ENCODE peak calls at places on chromosome 14, in five cellular contexts. L is CD8-positive, alpha-beta memory T cell; T is HCT116; X is cardiac fibroblast; F is erythroblast. K is an unnamed sample.

GRCh38 chr14:56491299-56492285 is 88.0 kb upstream of the TMEM260 start:
- DNase-seq in L (no peak), T (peak), X (peak), F (peak), K (peak)

GRCh38 chr14:92914087-92914656 is 8.8 kb upstream of the CHGA start:
- DNase-seq in X (peak), F (peak), L (no peak), T (no peak), K (no peak)

GRCh38 chr14:51328089-51328941 is 88.3 kb downstream of the TMX1 start:
- DNase-seq in T (no peak), F (no peak), X (peak), L (no peak), K (peak)

GRCh38 chr14:103184046-103184445 is 60.8 kb downstream of the TNFAIP2 start:
- DNase-seq in F (no peak), T (no peak), X (no peak), L (no peak), K (no peak)

GRCh38 chr14:57889245-57889644 is 23.4 kb upstream of the SLC35F4 start:
- DNase-seq in F (no peak), X (peak), L (no peak), T (no peak), K (peak)

GRCh38 chr14:99137913-99138571 is 134.0 kb downstream of the BCL11B start:
- DNase-seq in T (peak), F (no peak), X (no peak), L (no peak), K (no peak)

GRCh38 chr14:104878582-104878981 is 13.5 kb downstream of the CEP170B start:
- DNase-seq in X (no peak), F (no peak), L (peak), T (no peak), K (no peak)

GRCh38 chr14:106318700-106319099 is 792.3 kb downstream of the TMEM121 start:
- DNase-seq in T (no peak), F (no peak), X (no peak), L (peak), K (no peak)

GRCh38 chr14:88660056-88660455 is 97.2 kb downstream of the ZC3H14 start:
- DNase-seq in X (peak), F (no peak), L (no peak), T (no peak), K (no peak)

GRCh38 chr14:50396636-50397460 is at the start of gene CDKL1:
- DNase-seq in X (peak), L (peak), T (no peak), F (peak), K (peak)

GRCh38 chr14:23577710-23578392 is 739 bp downstream of the JPH4 start:
- DNase-seq in X (no peak), F (no peak), L (no peak), T (no peak), K (no peak)

GRCh38 chr14:59310644-59311043 is 122.2 kb downstream of the DAAM1 start:
- DNase-seq in F (no peak), X (no peak), T (no peak), L (no peak), K (no peak)

GRCh38 chr14:102508410-102508773 is 1.2 kb downstream of the ANKRD9 start:
- DNase-seq in L (no peak), T (no peak), F (peak), X (no peak), K (no peak)

GRCh38 chr14:20262642-20263128 is 23.6 kb downstream of the OR11H4 start:
- DNase-seq in T (peak), X (peak), F (no peak), L (no peak), K (peak)

GRCh38 chr14:94322648-94323570 is at the start of gene SERPINA6:
- DNase-seq in T (no peak), L (no peak), X (peak), F (no peak), K (no peak)

GRCh38 chr14:66099931-66100330 is 386.2 kb upstream of the CCDC196 start:
- DNase-seq in L (no peak), X (no peak), T (no peak), F (no peak), K (no peak)

GRCh38 chr14:52835122-52835903 is 43.9 kb upstream of the GNPNAT1 start:
- DNase-seq in L (no peak), X (peak), F (no peak), T (peak), K (peak)

GRCh38 chr14:87049886-87050820 is 942.8 kb downstream of the GALC start:
- DNase-seq in F (peak), L (no peak), X (peak), T (no peak), K (peak)

GRCh38 chr14:68079941-68080697 is 260.5 kb downstream of the RAD51B start:
- DNase-seq in T (no peak), X (no peak), F (no peak), L (no peak), K (no peak)

GRCh38 chr14:95106966-95107365 is 50.4 kb downstream of the DICER1 start:
- DNase-seq in F (no peak), X (peak), T (no peak), L (no peak), K (peak)

GRCh38 chr14:98173291-98173690 is 1098.7 kb downstream of the BCL11B start:
- DNase-seq in L (peak), T (no peak), F (no peak), X (no peak), K (no peak)

GRCh38 chr14:95683793-95684192 is 2.4 kb upstream of the TCL1B start:
- DNase-seq in F (peak), X (no peak), L (no peak), T (peak), K (no peak)

GRCh38 chr14:89504602-89505320 is 87.7 kb upstream of the FOXN3 start:
- DNase-seq in T (no peak), F (no peak), X (no peak), L (no peak), K (peak)

GRCh38 chr14:53106768-53107167 is 46.4 kb downstream of the DDHD1 start:
- DNase-seq in L (no peak), T (no peak), X (no peak), F (peak), K (no peak)

GRCh38 chr14:98580131-98580678 is 691.8 kb downstream of the BCL11B start:
- DNase-seq in L (no peak), X (no peak), T (no peak), F (no peak), K (no peak)

GRCh38 chr14:93996130-93996695 is 888 bp upstream of the CCDC197 start:
- DNase-seq in F (no peak), L (no peak), T (no peak), X (no peak), K (no peak)

GRCh38 chr14:75310295-75311059 is 31.8 kb downstream of the FOS start:
- DNase-seq in X (peak), L (no peak), F (no peak), T (no peak), K (peak)

GRCh38 chr14:64746298-64747250 is 42.4 kb downstream of the PLEKHG3 start:
- DNase-seq in F (no peak), X (no peak), T (no peak), L (no peak), K (no peak)

GRCh38 chr14:87161502-87161901 is 831.5 kb downstream of the GALC start:
- DNase-seq in F (no peak), T (no peak), L (no peak), X (no peak), K (no peak)

GRCh38 chr14:100536141-100536540 is 51.1 kb downstream of the BEGAIN start:
- DNase-seq in X (no peak), T (no peak), L (peak), F (no peak), K (no peak)

GRCh38 chr14:76331328-76332011 is 44.5 kb upstream of the ESRRB start:
- DNase-seq in L (no peak), X (no peak), F (no peak), T (no peak), K (no peak)

GRCh38 chr14:91103116-91103515 is 10.8 kb upstream of the DGLUCY start:
- DNase-seq in L (no peak), X (peak), F (no peak), T (no peak), K (no peak)

GRCh38 chr14:100375273-100375962 is 52.3 kb downstream of the SLC25A47 start:
- DNase-seq in F (peak), L (peak), X (peak), T (peak), K (peak)

GRCh38 chr14:44564908-44565307 is 57.8 kb upstream of the FSCB start:
- DNase-seq in F (no peak), L (no peak), T (no peak), X (peak), K (peak)

K was measured in stromal cell of bone marrow.